ENCODE peak calls at places on chromosome 1, in nine cellular contexts. W is NCI-H1092; H is T-helper 9 cell; U is activated CD4-positive, alpha-beta T cell treated with anti-CD3 and anti-CD28 coated beads, Interleukin-2, amount 50 U/mL, for 24 hours; C is stimulated activated CD4-positive, alpha-beta T cell treated with anti-CD3 and anti-CD28 coated beads, Interleukin-4, amount 100 ng/mL, for 4 hours; I is H9; P is neural crest cell; K is cardiac fibroblast; L is coronary artery. X is an unnamed sample.

GRCh38 chr1:155226910-155227260 is 18.4 kb downstream of the MTX1 start:
- DNase-seq in W (peak), H (no peak), U (peak), C (peak), I (peak), P (peak), K (peak), L (peak), X (no peak)

GRCh38 chr1:113320972-113321680 is 69.2 kb upstream of the MAGI3 start:
- DNase-seq in W (no peak), H (no peak), U (no peak), C (no peak), I (no peak), P (no peak), K (no peak), L (no peak), X (no peak)

GRCh38 chr1:24360681-24361080 is 41.5 kb downstream of the GRHL3 start:
- DNase-seq in W (no peak), H (no peak), U (no peak), C (no peak), I (no peak), P (no peak), K (no peak), L (no peak), X (no peak)

GRCh38 chr1:232622378-232622777 is 7.6 kb downstream of the SIPA1L2 start:
- DNase-seq in W (no peak), H (no peak), U (no peak), C (no peak), I (no peak), P (no peak), K (no peak), L (no peak), X (no peak)

GRCh38 chr1:26164036-26164927 is 4.5 kb downstream of the C1orf232 start:
- DNase-seq in W (no peak), H (peak), U (peak), C (peak), I (peak), P (peak), K (no peak), L (no peak), X (peak)

GRCh38 chr1:81804320-81804719 is 3.6 kb downstream of the ADGRL2 start:
- DNase-seq in W (no peak), H (no peak), U (no peak), C (no peak), I (no peak), P (peak), K (no peak), L (no peak), X (no peak)

GRCh38 chr1:209443975-209444651 is 139.4 kb upstream of the CAMK1G start:
- DNase-seq in W (no peak), H (no peak), U (no peak), C (no peak), I (no peak), P (no peak), K (no peak), L (no peak), X (no peak)

GRCh38 chr1:236895665-236896387 is 100.7 kb downstream of the MTR start:
- DNase-seq in W (no peak), H (no peak), U (no peak), C (no peak), I (no peak), P (no peak), K (no peak), L (no peak), X (no peak)

GRCh38 chr1:3577300-3577699 is 34.0 kb downstream of the MEGF6 start:
- DNase-seq in W (peak), H (no peak), U (no peak), C (no peak), I (no peak), P (no peak), K (peak), L (no peak), X (no peak)

GRCh38 chr1:31575373-31576140 is 758 bp upstream of the TINAGL1 start:
- DNase-seq in W (no peak), H (no peak), U (no peak), C (no peak), I (no peak), P (no peak), K (no peak), L (peak), X (peak)

GRCh38 chr1:7218210-7218832 is 433.1 kb downstream of the CAMTA1 start:
- DNase-seq in W (peak), H (no peak), U (no peak), C (peak), I (peak), P (peak), K (peak), L (no peak), X (no peak)

GRCh38 chr1:169288011-169288414 is 79.6 kb downstream of the NME7 start:
- DNase-seq in W (no peak), H (no peak), U (no peak), C (no peak), I (no peak), P (no peak), K (peak), L (no peak), X (no peak)

GRCh38 chr1:109932679-109933078 is 22.0 kb downstream of the CSF1 start:
- DNase-seq in W (no peak), H (no peak), U (no peak), C (no peak), I (no peak), P (no peak), K (no peak), L (no peak), X (no peak)

GRCh38 chr1:172647110-172647564 is 11.8 kb upstream of the FASLG start:
- DNase-seq in W (no peak), H (no peak), U (no peak), C (no peak), I (no peak), P (no peak), K (no peak), L (no peak), X (no peak)

GRCh38 chr1:31886866-31887265 is 51.3 kb downstream of the PTP4A2 start:
- DNase-seq in W (no peak), H (no peak), U (no peak), C (no peak), I (no peak), P (no peak), K (no peak), L (no peak), X (no peak)

GRCh38 chr1:37246631-37247030 is 212.3 kb upstream of the GRIK3 start:
- DNase-seq in W (no peak), H (no peak), U (no peak), C (no peak), I (no peak), P (no peak), K (no peak), L (no peak), X (no peak)

GRCh38 chr1:101506541-101507164 is 269.8 kb downstream of the S1PR1 start:
- DNase-seq in W (peak), H (peak), U (no peak), C (peak), I (no peak), P (peak), K (peak), L (no peak), X (peak)

GRCh38 chr1:84582802-84583587 is 8.8 kb upstream of the CTBS start:
- DNase-seq in W (no peak), H (no peak), U (no peak), C (no peak), I (peak), P (no peak), K (peak), L (no peak), X (no peak)

GRCh38 chr1:204937901-204938300 is 67.2 kb downstream of the NFASC start:
- DNase-seq in W (no peak), H (no peak), U (no peak), C (no peak), I (no peak), P (no peak), K (no peak), L (no peak), X (no peak)

GRCh38 chr1:186022184-186022583 is 288.0 kb downstream of the HMCN1 start:
- DNase-seq in W (no peak), H (no peak), U (no peak), C (no peak), I (no peak), P (no peak), K (no peak), L (no peak), X (no peak)

GRCh38 chr1:12339861-12340557 is 110.2 kb downstream of the VPS13D start:
- DNase-seq in W (peak), H (no peak), U (no peak), C (no peak), I (no peak), P (no peak), K (no peak), L (no peak), X (no peak)

GRCh38 chr1:221093903-221094865 is 214.9 kb downstream of the HLX start:
- DNase-seq in W (no peak), H (no peak), U (no peak), C (no peak), I (no peak), P (no peak), K (no peak), L (no peak), X (no peak)

GRCh38 chr1:182281541-182281940 is 110.0 kb downstream of the GLUL start:
- DNase-seq in W (no peak), H (no peak), U (no peak), C (no peak), I (no peak), P (no peak), K (no peak), L (no peak), X (no peak)

GRCh38 chr1:56561227-56562019 is 17.9 kb downstream of the PLPP3 start:
- DNase-seq in W (no peak), H (no peak), U (no peak), C (no peak), I (no peak), P (no peak), K (no peak), L (no peak), X (no peak)

GRCh38 chr1:30728832-30729638 is 5.7 kb upstream of the MATN1 start:
- DNase-seq in W (no peak), H (no peak), U (no peak), C (no peak), I (no peak), P (no peak), K (no peak), L (no peak), X (no peak)

GRCh38 chr1:38992450-38993111 is 1.5 kb downstream of the AKIRIN1 start:
- DNase-seq in W (no peak), H (no peak), U (no peak), C (no peak), I (no peak), P (no peak), K (no peak), L (no peak), X (no peak)

GRCh38 chr1:25990702-25991395 is 7.0 kb downstream of the PAFAH2 start:
- DNase-seq in W (no peak), H (peak), U (no peak), C (no peak), I (no peak), P (no peak), K (no peak), L (no peak), X (peak)

GRCh38 chr1:32063261-32063681 is 9.5 kb upstream of the TMEM39B start:
- DNase-seq in W (no peak), H (no peak), U (no peak), C (no peak), I (no peak), P (no peak), K (peak), L (no peak), X (peak)